ENCODE peak calls at places on chromosomes 5 and 9, in five cellular contexts. R is H9, Z is neuronal stem cell, B is mesenchymal stem cell, J is trophoblast cell. S is an unnamed sample.

GRCh38 chr5:178502401-178503100 is 87.6 kb downstream of the COL23A1 start:
- DNase-seq in R (no peak), J (no peak), B (peak), Z (no peak), S (no peak)

GRCh38 chr5:110262754-110263153 is 463.7 kb downstream of the TMEM232 start:
- DNase-seq in J (no peak), B (peak), Z (no peak), R (no peak), S (no peak)

GRCh38 chr9:26210338-26210851 is 532.2 kb upstream of the TUSC1 start:
- DNase-seq in Z (no peak), B (no peak), R (no peak), J (no peak), S (peak)

GRCh38 chr9:106634183-106634582 is 228.8 kb upstream of the ZNF462 start:
- DNase-seq in R (no peak), J (peak), Z (no peak), B (no peak), S (no peak)

GRCh38 chr9:89386797-89387196 is 68.5 kb downstream of the SECISBP2 start:
- DNase-seq in R (no peak), B (no peak), Z (no peak), J (no peak), S (no peak)

GRCh38 chr5:171207256-171207866 is 101.7 kb upstream of the TLX3 start:
- DNase-seq in B (peak), Z (peak), J (peak), R (no peak), S (peak)

GRCh38 chr5:90932052-90932699 is 373.6 kb downstream of the ADGRV1 start:
- DNase-seq in R (peak), Z (peak), J (peak), B (peak), S (peak)

GRCh38 chr5:64518784-64519183 is 13.0 kb downstream of the RGS7BP start:
- DNase-seq in R (no peak), B (no peak), J (no peak), Z (no peak), S (no peak)

GRCh38 chr5:88193896-88194295 is 74.7 kb downstream of the TMEM161B start:
- DNase-seq in J (no peak), R (no peak), B (no peak), Z (no peak), S (no peak)

GRCh38 chr5:138465288-138466057 is at the start of gene EGR1:
- DNase-seq in J (peak), Z (peak), R (peak), B (peak), S (peak)

GRCh38 chr5:1876708-1877433 is 5.9 kb downstream of the IRX4 start:
- DNase-seq in R (no peak), Z (no peak), B (no peak), J (no peak), S (no peak)

GRCh38 chr9:136848393-136849037 is 694 bp upstream of the PHPT1 start:
- DNase-seq in B (no peak), J (peak), Z (peak), R (no peak), S (no peak)

GRCh38 chr9:136849960-136850865 is 1.0 kb downstream of the PHPT1 start:
- DNase-seq in Z (peak), B (no peak), J (no peak), R (no peak), S (no peak)

GRCh38 chr9:136850866-136851775 is 1.0 kb upstream of the MAMDC4 start:
- DNase-seq in R (no peak), B (no peak), Z (no peak), J (no peak), S (no peak)

GRCh38 chr9:136847827-136848392 is 1.3 kb upstream of the PHPT1 start:
- DNase-seq in R (peak), Z (peak), B (peak), J (peak), S (peak)

DNA sequence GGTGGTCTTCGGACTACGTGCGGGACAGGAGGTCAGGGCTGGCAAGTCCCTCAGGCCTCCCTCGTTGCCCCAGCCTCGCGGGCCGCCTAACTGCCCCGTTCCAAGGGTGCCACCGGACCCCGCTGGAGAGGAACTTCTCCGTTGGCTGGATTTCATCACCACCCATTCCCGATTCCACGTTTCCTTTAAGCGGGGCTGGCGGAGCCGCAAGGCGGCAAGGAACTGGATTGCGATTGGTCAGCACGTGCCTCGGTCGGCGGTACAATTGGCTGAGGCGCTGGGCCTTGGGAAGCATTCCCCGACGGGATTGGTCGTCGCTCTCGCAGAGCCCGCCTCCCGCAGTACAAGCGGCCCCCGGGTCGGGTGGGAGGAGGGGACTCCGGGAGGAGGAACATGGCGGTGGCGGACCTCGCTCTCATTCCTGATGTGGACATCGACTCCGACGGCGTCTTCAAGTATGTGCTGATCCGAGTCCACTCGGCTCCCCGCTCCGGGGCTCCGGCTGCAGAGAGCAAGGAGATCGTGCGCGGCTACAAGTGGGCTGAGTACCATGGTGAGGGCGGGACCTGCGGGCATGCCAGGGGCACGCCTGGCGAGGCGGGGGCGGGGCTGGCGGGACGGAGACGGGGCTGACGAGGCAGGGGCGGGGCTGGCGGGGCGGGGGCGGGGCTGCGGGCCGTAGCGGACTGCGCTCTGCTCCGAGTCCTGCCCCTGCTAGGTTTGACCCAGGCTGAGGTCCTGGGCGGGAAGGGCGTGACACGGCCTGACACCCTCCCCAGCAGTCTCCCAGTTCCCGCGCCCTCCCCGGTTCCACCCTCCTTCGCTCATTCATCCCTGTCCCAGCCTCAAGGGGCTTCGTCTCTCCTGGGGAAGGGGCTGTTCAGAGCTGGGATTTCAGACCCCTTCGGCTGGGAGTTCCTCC is at the start of gene PHPT1:
- DNase-seq in B (peak), R (peak), Z (peak), J (peak), S (peak)
- H3K14ac ChIP-seq in B (peak), R (peak), Z (peak), J (peak), S (peak)

DNA sequence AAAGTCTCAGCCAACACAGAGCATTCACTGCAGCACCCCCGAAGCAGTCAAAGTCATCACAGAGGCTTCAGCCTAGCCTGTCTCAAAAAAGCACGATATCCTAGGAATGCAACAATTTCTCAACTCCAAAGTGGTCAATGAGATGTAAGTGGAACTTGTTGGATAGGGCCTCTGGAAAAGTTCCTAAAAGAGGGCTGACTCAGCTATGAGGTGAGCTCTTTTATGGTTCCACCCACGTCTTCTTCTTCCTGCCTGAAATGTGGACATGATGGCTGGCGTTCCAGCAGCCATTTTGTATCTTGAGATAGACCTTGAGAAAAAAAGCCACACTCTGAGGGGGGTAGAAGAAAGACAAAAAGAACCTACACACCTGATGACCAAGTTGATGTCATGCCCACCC is 32.5 kb upstream of the TRIO start:
- DNase-seq in Z (no peak), J (peak), R (no peak), B (peak), S (peak)
- H3K9ac ChIP-seq in Z (no peak), J (no peak), R (no peak), B (peak), S (no peak)

GRCh38 chr5:56139978-56140562 is 93.1 kb downstream of the ANKRD55 start:
- DNase-seq in B (no peak), R (no peak), J (no peak), Z (no peak), S (no peak)
- H4K8ac ChIP-seq in B (no peak), R (no peak), J (no peak), Z (no peak), S (no peak)

DNA sequence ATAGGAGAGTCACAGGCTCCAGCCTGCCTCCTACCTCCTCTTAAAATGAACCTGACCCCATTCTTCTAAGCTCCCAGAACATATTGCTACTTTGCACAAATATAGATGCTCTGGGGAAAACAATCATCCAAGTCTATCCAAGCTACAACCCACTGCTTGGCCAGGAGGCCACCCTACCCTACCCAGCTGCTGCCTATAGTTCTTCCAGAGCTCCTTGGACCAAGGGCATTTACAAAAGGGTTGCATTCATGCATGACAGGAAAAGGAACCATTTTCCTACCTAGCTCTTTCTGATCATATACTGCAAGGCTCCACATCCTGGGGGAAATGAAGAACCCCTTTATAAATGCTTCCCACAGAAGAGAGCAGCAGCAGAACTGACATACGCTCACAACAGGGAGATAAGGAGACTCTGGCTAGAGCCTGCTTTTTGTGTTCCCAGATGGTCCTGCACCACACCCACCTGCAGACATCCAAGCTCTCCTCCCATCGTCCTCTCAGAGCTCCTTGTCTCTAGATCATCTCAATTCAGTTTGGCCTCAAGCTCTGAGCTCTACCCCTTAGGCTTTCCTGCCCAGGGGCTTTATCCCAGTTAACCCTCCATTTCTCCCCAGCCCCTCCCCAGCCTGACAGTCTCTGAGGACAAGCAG is 185.5 kb downstream of the SPOCK1 start:
- DNase-seq in B (no peak), R (no peak), J (no peak), Z (no peak), S (no peak)
- H3K14ac ChIP-seq in B (no peak), R (no peak), J (no peak), Z (no peak), S (no peak)

DNA sequence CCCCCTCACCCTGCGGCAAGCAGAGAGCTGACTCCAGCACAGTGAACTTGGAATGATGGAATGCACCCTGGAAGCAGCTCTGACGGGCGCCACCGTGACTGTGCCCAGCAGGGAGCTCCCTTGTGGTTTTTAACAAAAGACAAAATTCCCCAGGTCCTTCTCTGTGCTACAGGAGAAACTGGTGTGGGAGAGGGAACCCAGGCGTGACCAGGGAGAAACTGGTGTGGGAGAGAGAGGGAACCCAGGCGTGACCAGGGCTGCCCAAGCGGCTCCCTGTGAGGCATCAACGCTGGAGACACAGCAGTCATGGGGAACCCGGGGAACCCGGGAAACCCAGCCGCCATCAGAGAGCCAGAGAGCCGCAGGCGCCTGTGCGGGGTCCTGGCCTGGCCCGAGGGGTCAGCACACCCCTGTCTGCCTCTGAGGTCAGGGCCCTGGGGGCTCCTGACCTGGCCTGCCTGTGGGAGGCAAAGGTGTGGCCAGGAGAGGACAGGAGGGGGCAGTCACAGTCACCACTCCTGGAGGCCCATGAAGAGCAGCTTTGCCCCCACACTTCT is 3.1 kb upstream of the AHRR start:
- DNase-seq in Z (no peak), R (no peak), J (peak), B (peak), S (peak)
- H3K9ac ChIP-seq in Z (peak), R (no peak), J (no peak), B (no peak), S (no peak)

GRCh38 chr9:124452326-124452725 is 2.1 kb downstream of the ADGRD2 start:
- DNase-seq in J (peak), B (no peak), R (no peak), Z (no peak), S (no peak)

GRCh38 chr9:124454296-124454695 is 4.0 kb downstream of the ADGRD2 start:
- DNase-seq in R (no peak), B (no peak), Z (no peak), J (no peak), S (no peak)

GRCh38 chr9:124454791-124455443 is 4.7 kb downstream of the ADGRD2 start:
- DNase-seq in J (no peak), Z (no peak), R (peak), B (no peak), S (no peak)

GRCh38 chr9:124453586-124454191 is 3.4 kb downstream of the ADGRD2 start:
- DNase-seq in R (peak), J (no peak), B (no peak), Z (no peak), S (no peak)

DNA sequence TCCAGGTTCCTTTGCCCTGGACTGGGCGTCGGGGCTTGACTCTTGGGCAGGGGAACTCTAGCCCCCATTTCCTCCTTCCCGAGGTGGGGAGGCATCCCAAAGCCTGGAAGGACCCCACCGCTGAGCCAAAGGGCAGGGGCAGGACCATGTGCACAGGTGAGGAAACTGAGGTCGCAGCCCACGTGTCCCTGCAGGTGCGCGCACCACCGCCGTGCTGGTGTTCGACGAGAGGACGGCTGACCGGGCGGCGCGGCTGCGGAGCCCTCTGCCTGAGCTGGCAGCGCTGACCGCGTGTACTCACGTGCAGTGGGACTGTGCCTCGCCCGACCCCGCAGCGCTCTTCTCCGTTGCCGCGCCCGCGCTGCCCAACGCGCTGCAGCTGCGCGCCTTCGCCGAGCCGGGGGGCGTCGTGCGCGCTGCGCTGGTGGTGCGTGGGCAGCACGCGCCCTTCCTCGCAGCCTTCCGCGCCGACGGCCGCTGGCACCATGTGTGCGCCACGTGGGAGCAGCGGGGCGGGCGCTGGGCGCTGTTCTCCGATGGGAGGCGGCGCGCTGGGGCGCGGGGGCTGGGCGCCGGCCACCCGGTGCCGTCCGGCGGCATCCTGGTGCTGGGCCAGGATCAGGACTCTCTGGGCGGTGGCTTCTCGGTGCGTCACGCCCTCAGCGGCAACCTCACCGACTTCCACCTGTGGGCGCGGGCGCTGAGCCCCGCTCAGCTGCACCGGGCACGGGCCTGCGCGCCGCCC is 2.8 kb downstream of the ADGRD2 start:
- DNase-seq in R (peak), J (no peak), Z (no peak), B (no peak), S (no peak)
- H4K8ac ChIP-seq in R (no peak), J (no peak), Z (no peak), B (no peak), S (no peak)

GRCh38 chr9:16619897-16620296 is 250.6 kb downstream of the BNC2 start:
- DNase-seq in J (no peak), Z (no peak), B (no peak), R (no peak), S (no peak)
- H3K14ac ChIP-seq in J (no peak), Z (no peak), B (no peak), R (no peak), S (no peak)

GRCh38 chr5:149153751-149154610 is 12.7 kb downstream of the ABLIM3 start:
- DNase-seq in B (peak), J (peak), Z (no peak), R (no peak), S (peak)

GRCh38 chr5:149151717-149152116 is 10.4 kb downstream of the ABLIM3 start:
- DNase-seq in Z (no peak), B (peak), J (peak), R (no peak), S (peak)

GRCh38 chr5:149153193-149153750 is 12.0 kb downstream of the ABLIM3 start:
- DNase-seq in B (no peak), Z (no peak), J (no peak), R (no peak), S (no peak)

GRCh38 chr5:149150457-149150856 is 9.2 kb downstream of the ABLIM3 start:
- DNase-seq in Z (no peak), B (no peak), R (no peak), J (peak), S (peak)

GRCh38 chr5:149152317-149152746 is 11.0 kb downstream of the ABLIM3 start:
- DNase-seq in Z (no peak), B (peak), J (no peak), R (no peak), S (peak)
- H3K9ac ChIP-seq in Z (no peak), B (peak), J (no peak), R (no peak), S (no peak)

GRCh38 chr5:10563132-10563939 is 534 bp upstream of the ANKRD33B start:
- DNase-seq in Z (peak), J (peak), B (peak), R (peak), S (peak)
- H4K8ac ChIP-seq in Z (no peak), J (peak), B (peak), R (no peak), S (peak)

GRCh38 chr5:11528720-11529119 is 375.5 kb downstream of the CTNND2 start:
- DNase-seq in Z (no peak), J (no peak), B (no peak), R (no peak), S (no peak)

GRCh38 chr5:11527994-11528393 is 376.3 kb downstream of the CTNND2 start:
- DNase-seq in J (no peak), R (no peak), B (no peak), Z (no peak), S (no peak)

DNA sequence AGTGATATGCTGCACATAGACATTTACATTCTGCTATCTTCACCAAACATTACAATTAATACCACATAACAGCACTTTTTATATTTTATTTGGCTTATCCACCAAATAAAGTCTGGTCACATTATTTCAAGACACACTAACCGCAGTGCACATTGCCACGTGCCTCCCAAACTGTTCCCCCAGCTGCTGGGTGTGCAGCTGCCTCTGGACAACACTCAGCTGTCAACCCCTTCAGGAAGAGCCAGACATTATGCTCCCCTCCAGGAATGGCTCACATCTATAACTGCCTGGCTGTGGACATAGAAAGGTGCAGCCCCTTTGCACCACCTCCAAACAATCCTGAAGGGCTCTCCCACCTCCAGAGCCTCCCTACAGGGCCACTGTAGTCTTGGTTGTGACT is 372.4 kb downstream of the CTNND2 start:
- DNase-seq in J (no peak), Z (no peak), R (no peak), B (no peak), S (no peak)
- H3K14ac ChIP-seq in J (no peak), Z (no peak), R (peak), B (no peak), S (no peak)

S was measured in IMR-90.